ENCODE peak calls at places on chromosomes 13 and 19, in seven cellular contexts. V is body of pancreas; O is activated CD8-positive, alpha-beta memory T cell treated with anti-CD3 and anti-CD28 coated beads for 24 hours; K is bronchial epithelial cell; C is WTC11; Q is hepatic stellate cell; N is substantia nigra. D is an unnamed sample.

GRCh38 chr19:54029930-54030490 is 33.7 kb downstream of the VSTM1 start:
- DNase-seq in V (peak; percentile 45), O (peak; percentile 72), K (peak; percentile 32), C (peak; percentile 86), Q (peak; percentile 56), N (peak; percentile 18), D (peak; percentile 74)

GRCh38 chr19:56577719-56578602 is 10.7 kb downstream of the ZNF470 start:
- DNase-seq in V (no peak), O (no peak), K (no peak), C (no peak), Q (no peak), N (no peak), D (no peak)

GRCh38 chr13:32538234-32538620 is 368 bp downstream of the N4BP2L2 start:
- DNase-seq in V (peak; percentile 40), O (no peak), K (peak; percentile 51), C (peak; percentile 14), Q (peak; percentile 23), N (peak; percentile 26), D (no peak)

GRCh38 chr13:98992355-98992754 is 14.5 kb upstream of the DOCK9 start:
- DNase-seq in V (no peak), O (no peak), K (peak; percentile 88), C (no peak), Q (no peak), N (no peak), D (no peak)

GRCh38 chr13:45191874-45192273 is 9.0 kb downstream of the KCTD4 start:
- DNase-seq in V (no peak), O (no peak), K (no peak), C (no peak), Q (no peak), N (no peak), D (no peak)

GRCh38 chr19:41265376-41266153 is 1.4 kb downstream of the HNRNPUL1 start:
- DNase-seq in V (peak; percentile 20), O (peak; percentile 59), K (peak; percentile 8), C (no peak), Q (peak; percentile 36), N (no peak), D (peak; percentile 30)

GRCh38 chr13:41028051-41028450 is 8.9 kb upstream of the ELF1 start:
- DNase-seq in V (no peak), O (no peak), K (no peak), C (no peak), Q (no peak), N (no peak), D (no peak)

GRCh38 chr13:34349091-34349722 is 531.3 kb downstream of the RFC3 start:
- DNase-seq in V (peak; percentile 54), O (no peak), K (peak; percentile 58), C (no peak), Q (peak; percentile 68), N (no peak), D (no peak)

GRCh38 chr19:53424968-53425597 is 6.7 kb upstream of the ZNF761 start:
- DNase-seq in V (peak; percentile 76), O (peak; percentile 82), K (peak; percentile 43), C (peak; percentile 85), Q (peak; percentile 75), N (peak; percentile 58), D (peak; percentile 66)

GRCh38 chr19:2311093-2311492 is 3.1 kb upstream of the LINGO3 start:
- DNase-seq in V (no peak), O (no peak), K (no peak), C (no peak), Q (no peak), N (no peak), D (no peak)

GRCh38 chr13:107650081-107650701 is 565.1 kb downstream of the LIG4 start:
- DNase-seq in V (peak; percentile 40), O (peak; percentile 60), K (peak; percentile 10), C (peak; percentile 83), Q (peak; percentile 14), N (peak; percentile 39), D (peak; percentile 75)

GRCh38 chr13:82522872-82523271 is 1359.4 kb downstream of the SLITRK1 start:
- DNase-seq in V (no peak), O (no peak), K (no peak), C (no peak), Q (no peak), N (no peak), D (no peak)

GRCh38 chr13:100887729-100888151 is 213.1 kb upstream of the TMTC4 start:
- DNase-seq in V (no peak), O (no peak), K (peak; percentile 21), C (no peak), Q (peak; percentile 71), N (no peak), D (no peak)

GRCh38 chr13:58587183-58587582 is 955.6 kb downstream of the PCDH17 start:
- DNase-seq in V (no peak), O (no peak), K (no peak), C (no peak), Q (no peak), N (no peak), D (peak; percentile 34)

GRCh38 chr19:13339869-13340268 is 166.4 kb downstream of the CACNA1A start:
- DNase-seq in V (no peak), O (no peak), K (no peak), C (peak; percentile 13), Q (peak; percentile 19), N (peak; percentile 29), D (no peak)

GRCh38 chr19:43620061-43621001 is 902 bp upstream of the ZNF428 start:
- DNase-seq in V (no peak), O (no peak), K (no peak), C (no peak), Q (no peak), N (no peak), D (no peak)

GRCh38 chr19:32581704-32582164 is 744 bp downstream of the PDCD5 start:
- DNase-seq in V (no peak), O (no peak), K (peak; percentile 67), C (peak; percentile 21), Q (peak; percentile 21), N (no peak), D (peak; percentile 30)

GRCh38 chr19:324716-325115 is 19.9 kb downstream of the MIER2 start:
- DNase-seq in V (no peak), O (no peak), K (no peak), C (no peak), Q (no peak), N (no peak), D (no peak)

GRCh38 chr13:113186061-113186900 is 22.2 kb downstream of the PCID2 start:
- DNase-seq in V (no peak), O (no peak), K (no peak), C (no peak), Q (no peak), N (no peak), D (no peak)

GRCh38 chr13:112324121-112324520 is 52.0 kb upstream of the SPACA7 start:
- DNase-seq in V (no peak), O (no peak), K (no peak), C (no peak), Q (no peak), N (no peak), D (no peak)

GRCh38 chr19:6856749-6857372 is 30.5 kb upstream of the ADGRE1 start:
- DNase-seq in V (no peak), O (no peak), K (no peak), C (no peak), Q (no peak), N (no peak), D (no peak)

GRCh38 chr19:41936416-41936850 is 8.2 kb upstream of the ERFL start:
- DNase-seq in V (no peak), O (no peak), K (peak; percentile 55), C (no peak), Q (no peak), N (no peak), D (no peak)

GRCh38 chr13:33402975-33403374 is 117.4 kb upstream of the STARD13 start:
- DNase-seq in V (no peak), O (no peak), K (no peak), C (no peak), Q (no peak), N (no peak), D (no peak)

GRCh38 chr19:39870171-39870971 is 24.2 kb upstream of the FBL start:
- DNase-seq in V (no peak), O (no peak), K (no peak), C (peak; percentile 85), Q (no peak), N (no peak), D (no peak)

GRCh38 chr13:99974296-99974938 is 2.9 kb upstream of the ZIC5 start:
- DNase-seq in V (no peak), O (no peak), K (no peak), C (no peak), Q (no peak), N (no peak), D (no peak)

GRCh38 chr19:49987159-49987698 is 26.3 kb upstream of the SIGLEC11 start:
- DNase-seq in V (peak; percentile 89), O (peak; percentile 89), K (peak; percentile 79), C (peak; percentile 98), Q (peak; percentile 80), N (peak; percentile 61), D (peak; percentile 93)

GRCh38 chr19:36009220-36009619 is 607 bp upstream of the SYNE4 start:
- DNase-seq in V (peak; percentile 74), O (peak; percentile 75), K (peak; percentile 28), C (peak; percentile 74), Q (peak; percentile 80), N (peak; percentile 45), D (no peak)

GRCh38 chr19:51887522-51888498 is at the start of gene ZNF577:
- DNase-seq in V (peak; percentile 82), O (peak; percentile 73), K (peak; percentile 80), C (peak; percentile 79), Q (peak; percentile 81), N (peak; percentile 74), D (no peak)

GRCh38 chr19:39539165-39539518 is 819 bp downstream of the EID2 start:
- DNase-seq in V (no peak), O (no peak), K (peak; percentile 44), C (no peak), Q (no peak), N (no peak), D (peak; percentile 66)

GRCh38 chr13:44035400-44035799 is 155.7 kb downstream of the LACC1 start:
- DNase-seq in V (no peak), O (no peak), K (no peak), C (no peak), Q (no peak), N (no peak), D (no peak)

GRCh38 chr19:48913114-48913513 is 13.0 kb downstream of the NUCB1 start:
- DNase-seq in V (no peak), O (no peak), K (no peak), C (no peak), Q (no peak), N (no peak), D (peak; percentile 75)

GRCh38 chr13:51585234-51585672 is 991 bp downstream of the WDFY2 start:
- DNase-seq in V (no peak), O (no peak), K (no peak), C (no peak), Q (no peak), N (no peak), D (peak; percentile 43)